ENCODE peak calls at places on chromosomes 3 and 15, in five cellular contexts. W is CD8-positive, alpha-beta memory T cell; I is small intestine; Y is left lung; U is mesenchymal stem cell. B is an unnamed sample.

GRCh38 chr3:128173849-128174248 is 20.6 kb downstream of the EEFSEC start:
- DNase-seq in I (no peak), W (no peak), Y (no peak), U (no peak), B (no peak)

GRCh38 chr3:72690646-72691045 is 157.6 kb downstream of the SHQ1 start:
- DNase-seq in I (no peak), W (no peak), Y (no peak), U (no peak), B (no peak)

GRCh38 chr3:108661699-108662098 is 72.2 kb downstream of the DZIP3 start:
- DNase-seq in Y (no peak), W (no peak), U (no peak), I (no peak), B (no peak)

GRCh38 chr3:87136066-87136596 is 91.0 kb upstream of the CHMP2B start:
- DNase-seq in U (no peak), I (no peak), Y (no peak), W (no peak), B (no peak)

GRCh38 chr15:100760357-100760903 is 119.2 kb upstream of the ALDH1A3 start:
- DNase-seq in Y (no peak), U (peak), I (no peak), W (no peak), B (no peak)

GRCh38 chr15:63439536-63440264 is 58.1 kb upstream of the CA12 start:
- DNase-seq in Y (no peak), W (no peak), U (no peak), I (no peak), B (no peak)

GRCh38 chr3:131688370-131688769 is 185.6 kb upstream of the MRPL3 start:
- DNase-seq in U (no peak), I (no peak), Y (no peak), W (no peak), B (no peak)

GRCh38 chr15:31200735-31201151 is 99.2 kb upstream of the TRPM1 start:
- DNase-seq in I (peak), Y (peak), W (peak), U (peak), B (no peak)

GRCh38 chr3:197430961-197431910 is 124.5 kb downstream of the BDH1 start:
- DNase-seq in I (no peak), U (peak), W (no peak), Y (no peak), B (no peak)

GRCh38 chr15:101357333-101357732 is 62.3 kb upstream of the SNRPA1 start:
- DNase-seq in W (no peak), Y (no peak), I (no peak), U (no peak), B (no peak)

GRCh38 chr3:31167666-31168065 is 273.2 kb upstream of the GADL1 start:
- DNase-seq in I (no peak), W (no peak), U (peak), Y (no peak), B (no peak)

GRCh38 chr15:31013863-31014607 is 22.6 kb upstream of the MTMR10 start:
- DNase-seq in W (no peak), Y (no peak), I (no peak), U (no peak), B (no peak)

GRCh38 chr15:60674704-60675405 is 195.9 kb upstream of the ICE2 start:
- DNase-seq in U (peak), Y (no peak), I (no peak), W (no peak), B (no peak)

GRCh38 chr3:13281657-13282527 is 138.2 kb downstream of the NUP210 start:
- DNase-seq in I (no peak), U (peak), W (no peak), Y (peak), B (no peak)

GRCh38 chr15:39228889-39229288 is 352.0 kb upstream of the THBS1 start:
- DNase-seq in I (no peak), U (no peak), W (no peak), Y (no peak), B (no peak)

GRCh38 chr3:174440350-174440716 is 418.8 kb upstream of the NAALADL2 start:
- DNase-seq in U (no peak), W (no peak), Y (peak), I (peak), B (no peak)

GRCh38 chr3:70550723-70551319 is 238.4 kb upstream of the MDFIC2 start:
- DNase-seq in I (peak), Y (peak), W (peak), U (peak), B (peak)

GRCh38 chr3:49841126-49841525 is 15.2 kb downstream of the TRAIP start:
- DNase-seq in U (peak), I (no peak), W (no peak), Y (no peak), B (no peak)

GRCh38 chr3:4245671-4246070 is 57.5 kb upstream of the SETMAR start:
- DNase-seq in I (no peak), W (no peak), U (no peak), Y (no peak), B (no peak)

GRCh38 chr3:169515132-169515531 is 148.4 kb downstream of the MECOM start:
- DNase-seq in U (no peak), W (no peak), Y (no peak), I (peak), B (no peak)

GRCh38 chr3:127480196-127480933 is 110.2 kb downstream of the TPRA1 start:
- DNase-seq in I (no peak), Y (peak), W (no peak), U (no peak), B (peak)

GRCh38 chr3:155078959-155079794 is 942 bp upstream of the MME start:
- DNase-seq in I (peak), Y (no peak), W (no peak), U (peak), B (no peak)

GRCh38 chr15:89129123-89129815 is 41.0 kb downstream of the ABHD2 start:
- DNase-seq in I (peak), Y (no peak), U (peak), W (peak), B (no peak)
- H3K27ac ChIP-seq in I (peak), Y (peak), U (no peak), W (no peak), B (peak)

GRCh38 chr15:64535460-64536243 is 75.3 kb downstream of the ZNF609 start:
- DNase-seq in Y (no peak), W (no peak), U (no peak), I (no peak), B (no peak)

GRCh38 chr15:64532921-64533320 is 72.5 kb downstream of the ZNF609 start:
- DNase-seq in W (no peak), Y (peak), U (peak), I (no peak), B (no peak)

GRCh38 chr15:64530472-64530871 is 70.1 kb downstream of the ZNF609 start:
- DNase-seq in Y (no peak), U (peak), W (no peak), I (no peak), B (no peak)

GRCh38 chr15:64528871-64529270 is 68.5 kb downstream of the ZNF609 start:
- DNase-seq in U (no peak), Y (no peak), I (no peak), W (no peak), B (no peak)

GRCh38 chr15:64532515-64532914 is 72.1 kb downstream of the ZNF609 start:
- DNase-seq in U (no peak), W (no peak), I (no peak), Y (no peak), B (no peak)
- H3K27ac ChIP-seq in U (no peak), W (no peak), I (no peak), Y (no peak), B (no peak)

GRCh38 chr3:16426665-16427064 is 86.8 kb downstream of the RFTN1 start:
- DNase-seq in I (no peak), W (no peak), U (no peak), Y (no peak), B (no peak)
- H3K27ac ChIP-seq in I (no peak), W (no peak), U (no peak), Y (peak), B (no peak)

GRCh38 chr15:97976129-97976528 is 15.6 kb downstream of the ARRDC4 start:
- DNase-seq in I (no peak), W (no peak), U (no peak), Y (no peak), B (no peak)
- H3K27ac ChIP-seq in I (no peak), W (no peak), U (no peak), Y (no peak), B (peak)

GRCh38 chr15:52505141-52505540 is 23.5 kb downstream of the MYO5A start:
- DNase-seq in I (no peak), W (no peak), Y (no peak), U (no peak), B (peak)
- H3K27ac ChIP-seq in I (no peak), W (no peak), Y (no peak), U (no peak), B (peak)

B was measured in suprapubic skin.